ENCODE peak calls at places on chromosomes 4 and X, in four cellular contexts. M, K, W and R are unnamed samples.

GRCh38 chr4:13721894-13722293 is 94.4 kb upstream of the BOD1L1 start:
- DNase-seq in K (no peak), M (no peak), W (no peak), R (no peak)

GRCh38 chr4:97496298-97496873 is 646.9 kb downstream of the STPG2 start:
- DNase-seq in W (no peak), M (peak), K (no peak), R (no peak)

GRCh38 chr4:96603635-96604034 is 763.7 kb downstream of the PDHA2 start:
- DNase-seq in M (no peak), W (no peak), K (no peak), R (no peak)

GRCh38 chrX:32137525-32137924 is 1065.7 kb upstream of the FTHL17 start:
- DNase-seq in K (no peak), M (no peak), W (no peak), R (no peak)

GRCh38 chrX:80285131-80285773 is 135.0 kb upstream of the TENT5D start:
- DNase-seq in K (no peak), M (no peak), W (peak), R (no peak)

GRCh38 chr4:41167191-41167590 is 47.2 kb downstream of the APBB2 start:
- DNase-seq in M (no peak), W (no peak), K (no peak), R (no peak)

GRCh38 chrX:56813318-56813837 is 84.3 kb downstream of the NBDY start:
- DNase-seq in W (no peak), K (peak), M (no peak), R (no peak)

GRCh38 chr4:20428410-20429160 is 176.9 kb downstream of the SLIT2 start:
- DNase-seq in K (no peak), M (no peak), W (no peak), R (no peak)

GRCh38 chr4:109010534-109010933 is 247.7 kb upstream of the ETNPPL start:
- DNase-seq in M (no peak), K (no peak), W (no peak), R (no peak)

GRCh38 chr4:20074450-20074849 is 177.3 kb upstream of the SLIT2 start:
- DNase-seq in W (no peak), M (no peak), K (no peak), R (no peak)

GRCh38 chrX:11589573-11590110 is 76.1 kb downstream of the ARHGAP6 start:
- DNase-seq in K (no peak), M (no peak), W (no peak), R (no peak)

GRCh38 chrX:39826813-39827543 is 270.8 kb downstream of the BCOR start:
- DNase-seq in K (no peak), M (no peak), W (no peak), R (no peak)

GRCh38 chr4:67684839-67685531 is 16.0 kb downstream of the UBA6 start:
- DNase-seq in M (no peak), W (no peak), K (no peak), R (no peak)

GRCh38 chr4:24137963-24138601 is 248.2 kb upstream of the PPARGC1A start:
- DNase-seq in K (no peak), M (no peak), W (no peak), R (no peak)

GRCh38 chr4:171785392-171785791 is 27.8 kb upstream of the GALNTL6 start:
- DNase-seq in K (no peak), W (no peak), M (no peak), R (no peak)

GRCh38 chr4:110224812-110225211 is 26.4 kb upstream of the ELOVL6 start:
- DNase-seq in K (no peak), M (no peak), W (no peak), R (no peak)

GRCh38 chr4:90317785-90318184 is 190.6 kb downstream of the CCSER1 start:
- DNase-seq in M (peak), W (no peak), K (no peak), R (no peak)

GRCh38 chr4:152735302-152735917 is 44.1 kb downstream of the TIGD4 start:
- DNase-seq in K (no peak), M (peak), W (peak), R (no peak)

GRCh38 chr4:185786422-185786821 is 25.6 kb downstream of the SORBS2 start:
- DNase-seq in M (no peak), W (no peak), K (no peak), R (no peak)

GRCh38 chrX:151015684-151016083 is 32.5 kb downstream of the HMGB3 start:
- DNase-seq in K (no peak), M (no peak), W (no peak), R (no peak)

GRCh38 chr4:23945521-23946017 is 55.7 kb upstream of the PPARGC1A start:
- DNase-seq in K (peak), M (no peak), W (no peak), R (no peak)

GRCh38 chr4:169164669-169165415 is 105.9 kb downstream of the SH3RF1 start:
- DNase-seq in M (no peak), K (no peak), W (no peak), R (no peak)

GRCh38 chr4:1986578-1987210 is 22.1 kb downstream of the NELFA start:
- DNase-seq in K (no peak), M (no peak), W (no peak), R (no peak)

GRCh38 chr4:86977621-86978184 is 42.9 kb downstream of the AFF1 start:
- DNase-seq in K (no peak), W (no peak), M (peak), R (no peak)

GRCh38 chr4:148214529-148215166 is 227.6 kb downstream of the NR3C2 start:
- DNase-seq in M (no peak), K (peak), W (no peak), R (peak)

GRCh38 chr4:105387466-105387865 is 86.4 kb downstream of the PPA2 start:
- DNase-seq in K (no peak), W (no peak), M (no peak), R (no peak)

GRCh38 chr4:76708986-76709385 is 189.0 kb downstream of the SOWAHB start:
- DNase-seq in K (no peak), M (no peak), W (no peak), R (no peak)

GRCh38 chr4:104677122-104677521 is 182.4 kb upstream of the CXXC4 start:
- DNase-seq in M (no peak), K (peak), W (peak), R (no peak)

GRCh38 chr4:66694716-66695115 is 850.6 kb downstream of the CENPC start:
- DNase-seq in M (no peak), W (no peak), K (no peak), R (no peak)

GRCh38 chr4:52358855-52359254 is 300.2 kb downstream of the USP46 start:
- DNase-seq in K (no peak), W (no peak), M (no peak), R (no peak)

GRCh38 chr4:188145626-188146025 is 6.4 kb downstream of the TRIML1 start:
- DNase-seq in K (no peak), W (no peak), M (no peak), R (no peak)

GRCh38 chr4:7389101-7389701 is 45.5 kb downstream of the PSAPL1 start:
- DNase-seq in M (no peak), W (no peak), K (no peak), R (no peak)

GRCh38 chrX:72050011-72050410 is 81.7 kb downstream of the RTL5 start:
- DNase-seq in M (no peak), W (no peak), K (no peak), R (no peak)

GRCh38 chr4:83771113-83771705 is 235.3 kb downstream of the GPAT3 start:
- DNase-seq in M (peak), K (peak), W (peak), R (peak)

GRCh38 chrX:64642482-64642881 is 247.2 kb upstream of the MTMR8 start:
- DNase-seq in K (no peak), W (no peak), M (no peak), R (no peak)